ENCODE peak calls at places on chromosomes 6 and 20, in ten cellular contexts. One of them, this sample, is unnamed.
A peak's percentile ranks its signal among the peaks of the same experiment; 100 is the strongest.

GRCh38 chr20:42744756-42745465 is 444.8 kb downstream of the PTPRT start:
- DNase-seq in dorsolateral prefrontal cortex: no peak
- DNase-seq in ovary: no peak
- DNase-seq in foreskin fibroblast: no peak
- DNase-seq in GM23338: no peak
- DNase-seq in fibroblast of mammary gland: no peak
- DNase-seq in adrenal gland: no peak
- DNase-seq in IMR-90: no peak
- DNase-seq in cardiac muscle cell: no peak
- DNase-seq in A549: no peak
- DNase-seq in this sample: no peak

GRCh38 chr6:70210462-70210861 is 92.4 kb downstream of the COL9A1 start:
- DNase-seq in GM23338: peak; percentile 22
- DNase-seq in fibroblast of mammary gland: peak; percentile 2
- DNase-seq in dorsolateral prefrontal cortex: no peak
- DNase-seq in A549: peak; percentile 6
- DNase-seq in IMR-90: no peak
- DNase-seq in ovary: no peak
- DNase-seq in adrenal gland: no peak
- DNase-seq in cardiac muscle cell: peak; percentile 14
- DNase-seq in foreskin fibroblast: no peak
- DNase-seq in this sample: peak; percentile 2

GRCh38 chr6:82176616-82177015 is 70.9 kb downstream of the IBTK start:
- DNase-seq in ovary: no peak
- DNase-seq in foreskin fibroblast: no peak
- DNase-seq in A549: no peak
- DNase-seq in adrenal gland: no peak
- DNase-seq in GM23338: no peak
- DNase-seq in fibroblast of mammary gland: peak; percentile 38
- DNase-seq in cardiac muscle cell: no peak
- DNase-seq in IMR-90: no peak
- DNase-seq in dorsolateral prefrontal cortex: no peak
- DNase-seq in this sample: peak; percentile 33

GRCh38 chr20:63639093-63639860 is 12.4 kb upstream of the GMEB2 start:
- DNase-seq in fibroblast of mammary gland: no peak
- DNase-seq in IMR-90: no peak
- DNase-seq in GM23338: no peak
- DNase-seq in A549: no peak
- DNase-seq in adrenal gland: no peak
- DNase-seq in ovary: no peak
- DNase-seq in foreskin fibroblast: no peak
- DNase-seq in cardiac muscle cell: no peak
- DNase-seq in dorsolateral prefrontal cortex: no peak
- DNase-seq in this sample: no peak

GRCh38 chr6:5126214-5126613 is 41.1 kb downstream of the PPP1R3G start:
- DNase-seq in foreskin fibroblast: peak; percentile 35
- DNase-seq in fibroblast of mammary gland: no peak
- DNase-seq in cardiac muscle cell: peak; percentile 59
- DNase-seq in ovary: no peak
- DNase-seq in adrenal gland: no peak
- DNase-seq in IMR-90: peak; percentile 60
- DNase-seq in dorsolateral prefrontal cortex: no peak
- DNase-seq in A549: no peak
- DNase-seq in GM23338: peak; percentile 35
- DNase-seq in this sample: peak; percentile 83

GRCh38 chr20:59577037-59577808 is 27.1 kb upstream of the PHACTR3 start:
- DNase-seq in fibroblast of mammary gland: no peak
- DNase-seq in foreskin fibroblast: no peak
- DNase-seq in dorsolateral prefrontal cortex: no peak
- DNase-seq in IMR-90: no peak
- DNase-seq in adrenal gland: no peak
- DNase-seq in ovary: no peak
- DNase-seq in A549: no peak
- DNase-seq in GM23338: peak; percentile 31
- DNase-seq in cardiac muscle cell: no peak
- DNase-seq in this sample: no peak

GRCh38 chr20:10337291-10337690 is 96.7 kb downstream of the MKKS start:
- DNase-seq in foreskin fibroblast: peak; percentile 83
- DNase-seq in fibroblast of mammary gland: peak; percentile 82
- DNase-seq in adrenal gland: no peak
- DNase-seq in dorsolateral prefrontal cortex: no peak
- DNase-seq in A549: no peak
- DNase-seq in GM23338: no peak
- DNase-seq in ovary: no peak
- DNase-seq in IMR-90: no peak
- DNase-seq in cardiac muscle cell: no peak
- DNase-seq in this sample: no peak

GRCh38 chr20:8367679-8368078 is 235.6 kb downstream of the PLCB1 start:
- DNase-seq in ovary: no peak
- DNase-seq in dorsolateral prefrontal cortex: no peak
- DNase-seq in cardiac muscle cell: no peak
- DNase-seq in IMR-90: no peak
- DNase-seq in A549: no peak
- DNase-seq in fibroblast of mammary gland: no peak
- DNase-seq in foreskin fibroblast: no peak
- DNase-seq in adrenal gland: no peak
- DNase-seq in GM23338: no peak
- DNase-seq in this sample: no peak

GRCh38 chr6:124823240-124824105 is 138.8 kb upstream of the RNF217 start:
- DNase-seq in IMR-90: peak; percentile 11
- DNase-seq in GM23338: no peak
- DNase-seq in fibroblast of mammary gland: no peak
- DNase-seq in adrenal gland: no peak
- DNase-seq in foreskin fibroblast: no peak
- DNase-seq in ovary: no peak
- DNase-seq in cardiac muscle cell: peak; percentile 36
- DNase-seq in A549: no peak
- DNase-seq in dorsolateral prefrontal cortex: no peak
- DNase-seq in this sample: no peak

DNA sequence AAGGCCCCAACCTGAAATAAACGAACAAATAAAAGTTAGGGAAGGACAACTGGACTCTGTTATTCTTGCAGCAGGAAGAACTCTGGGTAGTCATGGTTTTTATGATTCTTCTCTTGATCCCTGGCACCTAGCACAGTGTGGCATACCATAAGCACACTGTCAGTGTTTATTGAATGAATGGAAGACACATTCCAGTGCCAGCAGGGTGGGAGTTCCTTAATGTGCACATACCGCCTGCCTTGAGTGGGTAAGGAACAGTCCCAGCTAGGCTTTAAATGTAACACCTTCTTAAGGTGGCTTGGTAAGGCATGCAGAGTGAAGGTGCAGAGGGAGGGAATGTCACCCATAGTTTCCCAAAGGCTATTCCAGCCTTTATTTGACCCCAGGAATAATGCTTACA is 162.9 kb upstream of the CEP162 start:
- DNase-seq in A549: no peak
- DNase-seq in dorsolateral prefrontal cortex: no peak
- DNase-seq in ovary: no peak
- DNase-seq in fibroblast of mammary gland: no peak
- DNase-seq in adrenal gland: no peak
- DNase-seq in foreskin fibroblast: no peak
- DNase-seq in cardiac muscle cell: no peak
- DNase-seq in IMR-90: no peak
- DNase-seq in GM23338: no peak
- DNase-seq in this sample: no peak
- TF ChIP-seq CTCF in A549: no peak
- TF ChIP-seq CTCF in dorsolateral prefrontal cortex: no peak
- TF ChIP-seq CTCF in ovary: no peak
- TF ChIP-seq CTCF in fibroblast of mammary gland: no peak
- TF ChIP-seq CTCF in adrenal gland: no peak
- TF ChIP-seq CTCF in foreskin fibroblast: no peak
- TF ChIP-seq CTCF in cardiac muscle cell: no peak
- TF ChIP-seq CTCF in IMR-90: no peak
- TF ChIP-seq CTCF in GM23338: no peak
- TF ChIP-seq CTCF in this sample: no peak

DNA sequence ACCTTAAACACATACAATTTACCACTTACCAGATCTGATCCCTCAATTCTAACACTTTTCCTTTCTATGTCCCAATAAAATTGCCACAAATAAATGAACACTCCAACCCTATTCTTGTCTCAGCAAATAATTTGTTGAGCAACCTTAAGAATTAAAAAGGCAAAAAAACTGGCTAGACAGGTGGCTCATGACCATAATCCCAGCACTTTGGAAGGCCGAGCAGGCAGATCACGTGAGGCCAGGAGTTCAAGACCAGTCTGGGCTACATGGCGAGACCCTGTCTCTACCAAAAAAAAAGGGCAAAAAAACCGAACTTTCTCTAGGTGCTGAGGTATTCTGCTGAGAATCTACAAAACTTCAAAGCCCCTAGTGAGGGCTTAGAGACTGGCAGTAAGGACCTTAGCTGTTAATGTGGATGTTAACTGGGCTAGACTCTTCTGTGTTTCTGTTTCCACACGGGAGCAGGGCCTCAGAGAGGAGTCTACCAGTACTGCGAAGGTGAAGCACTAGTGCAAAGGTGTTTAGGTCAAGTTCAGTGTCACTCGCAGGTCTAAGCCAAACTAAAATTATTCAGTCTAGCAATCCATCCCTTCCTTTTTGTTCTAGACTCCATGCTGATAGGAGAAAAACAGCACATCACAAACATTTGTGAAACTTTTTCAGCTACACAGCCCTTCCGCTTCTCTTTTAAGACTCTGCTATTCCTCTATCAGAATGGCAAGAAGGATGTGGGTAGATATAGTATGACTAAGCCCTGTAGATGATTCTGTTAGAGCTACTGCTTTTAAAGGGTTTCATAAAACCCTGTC is 2.6 kb downstream of the FASTKD5 start:
- DNase-seq in dorsolateral prefrontal cortex: no peak
- DNase-seq in foreskin fibroblast: no peak
- DNase-seq in cardiac muscle cell: no peak
- DNase-seq in ovary: no peak
- DNase-seq in adrenal gland: no peak
- DNase-seq in A549: no peak
- DNase-seq in IMR-90: peak; percentile 26
- DNase-seq in fibroblast of mammary gland: peak; percentile 15
- DNase-seq in GM23338: no peak
- DNase-seq in this sample: peak; percentile 15
- H3K4me3 ChIP-seq in dorsolateral prefrontal cortex: no peak overlapping the region
- H3K4me3 ChIP-seq in foreskin fibroblast: no peak overlapping the region
- H3K4me3 ChIP-seq in cardiac muscle cell: no peak overlapping the region
- H3K4me3 ChIP-seq in ovary: no peak overlapping the region
- H3K4me3 ChIP-seq in adrenal gland: no peak overlapping the region
- H3K4me3 ChIP-seq in A549: no peak overlapping the region
- H3K4me3 ChIP-seq in IMR-90: no peak overlapping the region
- H3K4me3 ChIP-seq in fibroblast of mammary gland: no peak overlapping the region
- H3K4me3 ChIP-seq in GM23338: no peak overlapping the region
- H3K4me3 ChIP-seq in this sample: no peak overlapping the region

DNA sequence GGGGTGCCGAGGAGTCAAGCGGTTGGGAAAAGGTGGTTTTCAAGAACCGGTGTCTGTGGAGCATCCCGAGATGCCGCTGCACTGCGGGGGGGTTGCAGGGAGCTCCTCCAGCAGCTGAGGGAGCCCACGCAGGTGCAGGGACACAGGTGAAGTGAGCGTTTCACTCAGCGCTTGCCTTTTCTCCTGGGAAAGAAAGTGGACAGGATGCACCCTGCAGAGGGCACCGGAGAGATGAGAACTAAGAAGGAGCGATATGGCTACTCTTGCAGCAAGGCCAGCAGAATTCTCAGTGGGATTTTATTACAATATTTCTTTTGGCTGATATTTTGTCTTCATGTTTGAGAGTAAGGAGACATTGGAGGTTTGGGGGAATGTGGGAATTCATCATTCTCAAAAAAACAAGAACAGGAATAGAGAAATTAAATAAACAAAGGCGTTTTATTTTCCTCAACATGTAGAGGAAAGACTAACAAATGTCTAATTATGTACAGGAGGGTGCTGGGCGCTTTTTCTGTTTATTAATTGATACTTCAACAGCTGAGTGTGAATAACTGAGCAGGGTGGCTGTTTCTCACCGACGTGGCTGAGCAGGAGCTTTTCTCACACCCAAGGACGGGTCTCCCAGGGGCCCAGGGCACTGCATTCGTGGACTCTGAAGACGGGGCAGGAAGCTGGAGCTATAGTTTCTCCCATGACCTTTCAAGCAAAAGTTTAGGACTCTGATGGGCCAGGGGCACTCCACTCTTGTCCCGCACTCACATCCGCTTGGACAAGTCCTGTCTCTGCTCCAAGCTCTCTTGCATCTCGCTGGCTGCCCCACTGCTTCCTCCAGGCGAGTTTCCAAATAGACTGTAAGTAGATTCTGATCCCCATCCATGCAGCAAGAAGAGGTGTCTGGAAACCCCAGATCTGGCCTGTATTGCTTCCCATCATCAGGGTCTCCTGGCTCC is 176.1 kb downstream of the SMOC2 start:
- DNase-seq in dorsolateral prefrontal cortex: peak; percentile 30
- DNase-seq in A549: no peak
- DNase-seq in fibroblast of mammary gland: no peak
- DNase-seq in adrenal gland: no peak
- DNase-seq in ovary: peak; percentile 39
- DNase-seq in foreskin fibroblast: no peak
- DNase-seq in IMR-90: no peak
- DNase-seq in GM23338: peak; percentile 48
- DNase-seq in cardiac muscle cell: no peak
- DNase-seq in this sample: peak; percentile 28
- TF ChIP-seq CTCF in dorsolateral prefrontal cortex: peak; percentile 20
- TF ChIP-seq CTCF in A549: no peak
- TF ChIP-seq CTCF in fibroblast of mammary gland: no peak
- TF ChIP-seq CTCF in adrenal gland: no peak
- TF ChIP-seq CTCF in ovary: peak; percentile 25
- TF ChIP-seq CTCF in foreskin fibroblast: no peak
- TF ChIP-seq CTCF in IMR-90: no peak
- TF ChIP-seq CTCF in GM23338: peak; percentile 66
- TF ChIP-seq CTCF in cardiac muscle cell: peak; percentile 9
- TF ChIP-seq CTCF in this sample: peak; percentile 15

GRCh38 chr6:2132416-2132815 is 113.0 kb downstream of the GMDS start:
- DNase-seq in adrenal gland: no peak
- DNase-seq in cardiac muscle cell: no peak
- DNase-seq in ovary: no peak
- DNase-seq in foreskin fibroblast: peak; percentile 45
- DNase-seq in IMR-90: peak; percentile 12
- DNase-seq in GM23338: no peak
- DNase-seq in dorsolateral prefrontal cortex: no peak
- DNase-seq in A549: no peak
- DNase-seq in fibroblast of mammary gland: peak; percentile 27
- DNase-seq in this sample: peak; percentile 37

GRCh38 chr6:2132911-2133310 is 112.5 kb downstream of the GMDS start:
- DNase-seq in foreskin fibroblast: no peak
- DNase-seq in adrenal gland: no peak
- DNase-seq in dorsolateral prefrontal cortex: no peak
- DNase-seq in IMR-90: no peak
- DNase-seq in A549: no peak
- DNase-seq in GM23338: no peak
- DNase-seq in fibroblast of mammary gland: no peak
- DNase-seq in cardiac muscle cell: no peak
- DNase-seq in ovary: no peak
- DNase-seq in this sample: no peak

GRCh38 chr6:2133718-2134310 is 111.6 kb downstream of the GMDS start:
- DNase-seq in adrenal gland: no peak
- DNase-seq in dorsolateral prefrontal cortex: no peak
- DNase-seq in cardiac muscle cell: no peak
- DNase-seq in ovary: no peak
- DNase-seq in GM23338: no peak
- DNase-seq in IMR-90: no peak
- DNase-seq in fibroblast of mammary gland: no peak
- DNase-seq in A549: no peak
- DNase-seq in foreskin fibroblast: no peak
- DNase-seq in this sample: no peak

GRCh38 chr6:2135401-2135800 is 110.0 kb downstream of the GMDS start:
- DNase-seq in GM23338: no peak
- DNase-seq in IMR-90: no peak
- DNase-seq in foreskin fibroblast: no peak
- DNase-seq in ovary: no peak
- DNase-seq in A549: no peak
- DNase-seq in fibroblast of mammary gland: no peak
- DNase-seq in cardiac muscle cell: no peak
- DNase-seq in adrenal gland: no peak
- DNase-seq in dorsolateral prefrontal cortex: no peak
- DNase-seq in this sample: no peak

GRCh38 chr6:2134559-2134958 is 110.8 kb downstream of the GMDS start:
- DNase-seq in fibroblast of mammary gland: no peak
- DNase-seq in dorsolateral prefrontal cortex: no peak
- DNase-seq in foreskin fibroblast: no peak
- DNase-seq in GM23338: no peak
- DNase-seq in IMR-90: peak; percentile 55
- DNase-seq in cardiac muscle cell: no peak
- DNase-seq in ovary: no peak
- DNase-seq in adrenal gland: no peak
- DNase-seq in A549: no peak
- DNase-seq in this sample: no peak
- H3K4me3 ChIP-seq in fibroblast of mammary gland: no peak overlapping the region
- H3K4me3 ChIP-seq in dorsolateral prefrontal cortex: no peak overlapping the region
- H3K4me3 ChIP-seq in foreskin fibroblast: no peak overlapping the region
- H3K4me3 ChIP-seq in GM23338: no peak overlapping the region
- H3K4me3 ChIP-seq in IMR-90: no peak overlapping the region
- H3K4me3 ChIP-seq in cardiac muscle cell: no peak overlapping the region
- H3K4me3 ChIP-seq in ovary: no peak overlapping the region
- H3K4me3 ChIP-seq in adrenal gland: no peak overlapping the region
- H3K4me3 ChIP-seq in A549: no peak overlapping the region
- H3K4me3 ChIP-seq in this sample: no peak overlapping the region

This sample was measured in fibroblast of the aortic adventitia.